ENCODE peak calls at places on chromosomes 6 and 20, in seven cellular contexts. One of them, this sample, is unnamed.

GRCh38 chr6:111338843-111339242 is 144.2 kb downstream of the REV3L start:
- DNase-seq in effector memory CD8-positive, alpha-beta T cell: no peak
- DNase-seq in NCI-H1105: no peak
- DNase-seq in T-helper 17 cell: no peak
- DNase-seq in GM23248: no peak
- DNase-seq in T-helper 2 cell: no peak
- DNase-seq in upper lobe of right lung: no peak
- DNase-seq in this sample: no peak

GRCh38 chr20:20083796-20084195 is 31.5 kb downstream of the CFAP61 start:
- DNase-seq in effector memory CD8-positive, alpha-beta T cell: no peak
- DNase-seq in NCI-H1105: peak
- DNase-seq in T-helper 17 cell: no peak
- DNase-seq in GM23248: peak
- DNase-seq in T-helper 2 cell: no peak
- DNase-seq in upper lobe of right lung: no peak
- DNase-seq in this sample: no peak

GRCh38 chr6:13528777-13529343 is 41.5 kb upstream of the GFOD1 start:
- DNase-seq in effector memory CD8-positive, alpha-beta T cell: no peak
- DNase-seq in NCI-H1105: no peak
- DNase-seq in T-helper 17 cell: no peak
- DNase-seq in GM23248: no peak
- DNase-seq in T-helper 2 cell: no peak
- DNase-seq in upper lobe of right lung: no peak
- DNase-seq in this sample: no peak

GRCh38 chr6:160960067-160960466 is 31.5 kb upstream of the MAP3K4 start:
- DNase-seq in effector memory CD8-positive, alpha-beta T cell: no peak
- DNase-seq in NCI-H1105: no peak
- DNase-seq in T-helper 17 cell: no peak
- DNase-seq in GM23248: no peak
- DNase-seq in T-helper 2 cell: no peak
- DNase-seq in upper lobe of right lung: no peak
- DNase-seq in this sample: no peak

GRCh38 chr6:80144753-80145152 is 38.3 kb downstream of the BCKDHB start:
- DNase-seq in effector memory CD8-positive, alpha-beta T cell: no peak
- DNase-seq in NCI-H1105: no peak
- DNase-seq in T-helper 17 cell: no peak
- DNase-seq in GM23248: no peak
- DNase-seq in T-helper 2 cell: no peak
- DNase-seq in upper lobe of right lung: no peak
- DNase-seq in this sample: no peak

GRCh38 chr6:40148882-40149573 is 214.8 kb upstream of the MOCS1 start:
- DNase-seq in effector memory CD8-positive, alpha-beta T cell: no peak
- DNase-seq in NCI-H1105: no peak
- DNase-seq in T-helper 17 cell: no peak
- DNase-seq in GM23248: no peak
- DNase-seq in T-helper 2 cell: no peak
- DNase-seq in upper lobe of right lung: no peak
- DNase-seq in this sample: no peak

GRCh38 chr6:127154509-127154908 is 36.0 kb downstream of the RSPO3 start:
- DNase-seq in effector memory CD8-positive, alpha-beta T cell: no peak
- DNase-seq in NCI-H1105: no peak
- DNase-seq in T-helper 17 cell: no peak
- DNase-seq in GM23248: no peak
- DNase-seq in T-helper 2 cell: no peak
- DNase-seq in upper lobe of right lung: no peak
- DNase-seq in this sample: no peak

GRCh38 chr6:18367371-18367770 is 19.8 kb upstream of the RNF144B start:
- DNase-seq in effector memory CD8-positive, alpha-beta T cell: no peak
- DNase-seq in NCI-H1105: no peak
- DNase-seq in T-helper 17 cell: no peak
- DNase-seq in GM23248: no peak
- DNase-seq in T-helper 2 cell: no peak
- DNase-seq in upper lobe of right lung: no peak
- DNase-seq in this sample: no peak

GRCh38 chr6:57822896-57823358 is 505.5 kb downstream of the PRIM2 start:
- DNase-seq in effector memory CD8-positive, alpha-beta T cell: no peak
- DNase-seq in NCI-H1105: no peak
- DNase-seq in T-helper 17 cell: no peak
- DNase-seq in GM23248: no peak
- DNase-seq in T-helper 2 cell: no peak
- DNase-seq in upper lobe of right lung: no peak
- DNase-seq in this sample: peak

GRCh38 chr6:17519120-17519519 is 81.0 kb upstream of the FAM8A1 start:
- DNase-seq in effector memory CD8-positive, alpha-beta T cell: no peak
- DNase-seq in NCI-H1105: no peak
- DNase-seq in T-helper 17 cell: no peak
- DNase-seq in GM23248: peak
- DNase-seq in T-helper 2 cell: no peak
- DNase-seq in upper lobe of right lung: no peak
- DNase-seq in this sample: no peak

GRCh38 chr6:160036790-160037206 is 67.9 kb downstream of the IGF2R start:
- DNase-seq in effector memory CD8-positive, alpha-beta T cell: no peak
- DNase-seq in NCI-H1105: no peak
- DNase-seq in T-helper 17 cell: no peak
- DNase-seq in GM23248: peak
- DNase-seq in T-helper 2 cell: no peak
- DNase-seq in upper lobe of right lung: no peak
- DNase-seq in this sample: peak

GRCh38 chr20:11301699-11302098 is 616.0 kb upstream of the BTBD3 start:
- DNase-seq in effector memory CD8-positive, alpha-beta T cell: no peak
- DNase-seq in NCI-H1105: no peak
- DNase-seq in T-helper 17 cell: no peak
- DNase-seq in GM23248: no peak
- DNase-seq in T-helper 2 cell: no peak
- DNase-seq in upper lobe of right lung: no peak
- DNase-seq in this sample: no peak

GRCh38 chr6:6771964-6772363 is 183.4 kb downstream of the LY86 start:
- DNase-seq in effector memory CD8-positive, alpha-beta T cell: no peak
- DNase-seq in NCI-H1105: no peak
- DNase-seq in T-helper 17 cell: no peak
- DNase-seq in GM23248: no peak
- DNase-seq in T-helper 2 cell: no peak
- DNase-seq in upper lobe of right lung: no peak
- DNase-seq in this sample: no peak

GRCh38 chr6:32177182-32177787 is 920 bp upstream of the RNF5 start:
- DNase-seq in effector memory CD8-positive, alpha-beta T cell: no peak
- DNase-seq in NCI-H1105: peak
- DNase-seq in T-helper 17 cell: no peak
- DNase-seq in GM23248: no peak
- DNase-seq in T-helper 2 cell: peak
- DNase-seq in upper lobe of right lung: no peak
- DNase-seq in this sample: no peak

GRCh38 chr20:51095755-51096509 is 73.0 kb upstream of the KCNG1 start:
- DNase-seq in effector memory CD8-positive, alpha-beta T cell: no peak
- DNase-seq in NCI-H1105: peak
- DNase-seq in T-helper 17 cell: no peak
- DNase-seq in GM23248: no peak
- DNase-seq in T-helper 2 cell: no peak
- DNase-seq in upper lobe of right lung: no peak
- DNase-seq in this sample: no peak

GRCh38 chr6:7902867-7903266 is 7.7 kb downstream of the TXNDC5 start:
- DNase-seq in effector memory CD8-positive, alpha-beta T cell: no peak
- DNase-seq in NCI-H1105: no peak
- DNase-seq in T-helper 17 cell: no peak
- DNase-seq in GM23248: no peak
- DNase-seq in T-helper 2 cell: no peak
- DNase-seq in upper lobe of right lung: no peak
- DNase-seq in this sample: no peak

GRCh38 chr6:44542401-44543116 is 155.1 kb downstream of the CDC5L start:
- DNase-seq in effector memory CD8-positive, alpha-beta T cell: no peak
- DNase-seq in NCI-H1105: no peak
- DNase-seq in T-helper 17 cell: no peak
- DNase-seq in GM23248: peak
- DNase-seq in T-helper 2 cell: no peak
- DNase-seq in upper lobe of right lung: no peak
- DNase-seq in this sample: no peak

GRCh38 chr6:73079611-73079955 is 145.7 kb downstream of the KHDC1L start:
- DNase-seq in effector memory CD8-positive, alpha-beta T cell: no peak
- DNase-seq in NCI-H1105: no peak
- DNase-seq in T-helper 17 cell: no peak
- DNase-seq in GM23248: peak
- DNase-seq in T-helper 2 cell: no peak
- DNase-seq in upper lobe of right lung: no peak
- DNase-seq in this sample: no peak

GRCh38 chr6:10763006-10763405 is 15.4 kb downstream of the TMEM14B start:
- DNase-seq in effector memory CD8-positive, alpha-beta T cell: no peak
- DNase-seq in NCI-H1105: no peak
- DNase-seq in T-helper 17 cell: no peak
- DNase-seq in GM23248: peak
- DNase-seq in T-helper 2 cell: no peak
- DNase-seq in upper lobe of right lung: no peak
- DNase-seq in this sample: no peak

GRCh38 chr6:91141352-91141751 is 554.5 kb upstream of the MAP3K7 start:
- DNase-seq in effector memory CD8-positive, alpha-beta T cell: no peak
- DNase-seq in NCI-H1105: no peak
- DNase-seq in T-helper 17 cell: no peak
- DNase-seq in GM23248: no peak
- DNase-seq in T-helper 2 cell: no peak
- DNase-seq in upper lobe of right lung: no peak
- DNase-seq in this sample: no peak

GRCh38 chr6:139580592-139581484 is 206.4 kb upstream of the CITED2 start:
- DNase-seq in effector memory CD8-positive, alpha-beta T cell: no peak
- DNase-seq in NCI-H1105: no peak
- DNase-seq in T-helper 17 cell: no peak
- DNase-seq in GM23248: no peak
- DNase-seq in T-helper 2 cell: no peak
- DNase-seq in upper lobe of right lung: no peak
- DNase-seq in this sample: no peak

GRCh38 chr6:56689663-56690062 is 47.0 kb upstream of the DST start:
- DNase-seq in effector memory CD8-positive, alpha-beta T cell: no peak
- DNase-seq in NCI-H1105: no peak
- DNase-seq in T-helper 17 cell: no peak
- DNase-seq in GM23248: no peak
- DNase-seq in T-helper 2 cell: no peak
- DNase-seq in upper lobe of right lung: no peak
- DNase-seq in this sample: no peak

This sample was measured in fibroblast of the conjunctiva.